ENCODE peak calls at places on chromosomes 13 and 19, in six cellular contexts. C is BE2C; H is ascending aorta; I is stomach; Z is CD8-positive, alpha-beta T cell; K is endodermal cell. A is an unnamed sample.

GRCh38 chr19:17469092-17469370 is 1.3 kb upstream of the SLC27A1 start:
- DNase-seq in C (no peak), H (no peak), I (no peak), Z (no peak), K (no peak), A (no peak)

GRCh38 chr19:35264281-35265125 is 4.3 kb upstream of the USF2 start:
- DNase-seq in C (no peak), H (no peak), I (peak), Z (no peak), K (peak), A (peak)

GRCh38 chr13:36981156-36981743 is 17.9 kb downstream of the ALG5 start:
- DNase-seq in C (no peak), H (no peak), I (no peak), Z (no peak), K (no peak), A (no peak)

GRCh38 chr13:21683034-21683733 is 12.3 kb downstream of the FGF9 start:
- DNase-seq in C (no peak), H (no peak), I (no peak), Z (no peak), K (no peak), A (no peak)

GRCh38 chr19:45158503-45159026 is 2.2 kb downstream of the NKPD1 start:
- DNase-seq in C (no peak), H (no peak), I (no peak), Z (no peak), K (no peak), A (no peak)

GRCh38 chr19:35347171-35347929 is at the start of gene FFAR1:
- DNase-seq in C (no peak), H (no peak), I (peak), Z (no peak), K (peak), A (peak)

GRCh38 chr19:3146677-3147100 is 10.9 kb downstream of the GNA15 start:
- DNase-seq in C (peak), H (no peak), I (no peak), Z (peak), K (peak), A (peak)

GRCh38 chr13:23558675-23559536 is 11.3 kb upstream of the TNFRSF19 start:
- DNase-seq in C (peak), H (no peak), I (peak), Z (no peak), K (no peak), A (peak)

GRCh38 chr19:3990815-3991117 is 5.5 kb upstream of the EEF2 start:
- DNase-seq in C (no peak), H (no peak), I (no peak), Z (no peak), K (no peak), A (no peak)

GRCh38 chr19:51550848-51551672 is 19.6 kb upstream of the SIGLEC6 start:
- DNase-seq in C (no peak), H (no peak), I (no peak), Z (no peak), K (no peak), A (no peak)

GRCh38 chr13:62687727-62688126 is 1272.1 kb upstream of the PCDH20 start:
- DNase-seq in C (no peak), H (no peak), I (no peak), Z (no peak), K (peak), A (no peak)

GRCh38 chr19:3599776-3600183 is 6.9 kb downstream of the TBXA2R start:
- DNase-seq in C (no peak), H (no peak), I (no peak), Z (no peak), K (peak), A (no peak)

GRCh38 chr13:51425410-51426042 is 27.3 kb downstream of the INTS6 start:
- DNase-seq in C (no peak), H (no peak), I (no peak), Z (no peak), K (no peak), A (no peak)

GRCh38 chr19:5360003-5360820 is 19.6 kb upstream of the PTPRS start:
- DNase-seq in C (no peak), H (no peak), I (no peak), Z (no peak), K (no peak), A (no peak)

GRCh38 chr13:21139374-21139773 is 37.0 kb downstream of the SKA3 start:
- DNase-seq in C (no peak), H (no peak), I (no peak), Z (no peak), K (no peak), A (no peak)

GRCh38 chr19:5036733-5037681 is 68.1 kb downstream of the KDM4B start:
- DNase-seq in C (peak), H (no peak), I (no peak), Z (no peak), K (no peak), A (peak)

GRCh38 chr19:33726756-33727155 is 69.9 kb upstream of the KCTD15 start:
- DNase-seq in C (no peak), H (no peak), I (no peak), Z (no peak), K (no peak), A (no peak)

GRCh38 chr13:44651209-44651608 is 75.1 kb upstream of the TSC22D1 start:
- DNase-seq in C (no peak), H (no peak), I (no peak), Z (no peak), K (no peak), A (no peak)

GRCh38 chr19:1214862-1215731 is 9.5 kb downstream of the STK11 start:
- DNase-seq in C (peak), H (peak), I (peak), Z (no peak), K (no peak), A (peak)

GRCh38 chr19:35088514-35088913 is 27.1 kb upstream of the FXYD3 start:
- DNase-seq in C (no peak), H (no peak), I (no peak), Z (no peak), K (no peak), A (no peak)

GRCh38 chr13:61410266-61410665 is 5.4 kb downstream of the PCDH20 start:
- DNase-seq in C (no peak), H (no peak), I (no peak), Z (no peak), K (no peak), A (no peak)

GRCh38 chr19:47020132-47020805 is 632 bp downstream of the NPAS1 start:
- DNase-seq in C (no peak), H (no peak), I (no peak), Z (no peak), K (peak), A (no peak)

GRCh38 chr19:47020992-47021496 is 1.4 kb downstream of the NPAS1 start:
- DNase-seq in C (no peak), H (no peak), I (no peak), Z (no peak), K (peak), A (peak)

GRCh38 chr19:47022140-47022536 is 2.5 kb downstream of the NPAS1 start:
- DNase-seq in C (no peak), H (no peak), I (no peak), Z (no peak), K (peak), A (no peak)

GRCh38 chr19:47022541-47023447 is 3.2 kb downstream of the NPAS1 start:
- DNase-seq in C (no peak), H (no peak), I (no peak), Z (no peak), K (peak), A (no peak)

GRCh38 chr19:47021536-47022139 is 2.0 kb downstream of the NPAS1 start:
- DNase-seq in C (no peak), H (no peak), I (no peak), Z (no peak), K (peak), A (no peak)
- H3K4me3 ChIP-seq in C (no peak), H (peak), I (peak), Z (peak), K (no peak), A (peak)

GRCh38 chr13:113183450-113184129 is 24.9 kb downstream of the PCID2 start:
- DNase-seq in C (no peak), H (no peak), I (no peak), Z (no peak), K (no peak), A (no peak)

GRCh38 chr13:113186061-113186900 is 22.2 kb downstream of the PCID2 start:
- DNase-seq in C (no peak), H (no peak), I (no peak), Z (no peak), K (no peak), A (no peak)

GRCh38 chr13:113184568-113185440 is 23.7 kb downstream of the PCID2 start:
- DNase-seq in C (no peak), H (no peak), I (no peak), Z (peak), K (no peak), A (no peak)

GRCh38 chr13:113187905-113188595 is 20.4 kb downstream of the PCID2 start:
- DNase-seq in C (no peak), H (no peak), I (no peak), Z (no peak), K (no peak), A (no peak)

GRCh38 chr13:113187263-113187669 is 21.2 kb downstream of the PCID2 start:
- DNase-seq in C (peak), H (peak), I (peak), Z (no peak), K (peak), A (peak)
- H3K4me3 ChIP-seq in C (peak), H (no peak), I (no peak), Z (no peak), K (no peak), A (no peak)

GRCh38 chr19:31625575-31625974 is 276.3 kb upstream of the TSHZ3 start:
- DNase-seq in C (no peak), H (no peak), I (no peak), Z (no peak), K (no peak), A (no peak)

GRCh38 chr19:31629936-31630335 is 280.7 kb upstream of the TSHZ3 start:
- DNase-seq in C (no peak), H (no peak), I (no peak), Z (no peak), K (no peak), A (no peak)

GRCh38 chr19:31625056-31625455 is 275.8 kb upstream of the TSHZ3 start:
- DNase-seq in C (no peak), H (no peak), I (no peak), Z (no peak), K (no peak), A (no peak)

GRCh38 chr19:31627824-31628223 is 278.6 kb upstream of the TSHZ3 start:
- DNase-seq in C (no peak), H (no peak), I (no peak), Z (no peak), K (no peak), A (no peak)

DNA sequence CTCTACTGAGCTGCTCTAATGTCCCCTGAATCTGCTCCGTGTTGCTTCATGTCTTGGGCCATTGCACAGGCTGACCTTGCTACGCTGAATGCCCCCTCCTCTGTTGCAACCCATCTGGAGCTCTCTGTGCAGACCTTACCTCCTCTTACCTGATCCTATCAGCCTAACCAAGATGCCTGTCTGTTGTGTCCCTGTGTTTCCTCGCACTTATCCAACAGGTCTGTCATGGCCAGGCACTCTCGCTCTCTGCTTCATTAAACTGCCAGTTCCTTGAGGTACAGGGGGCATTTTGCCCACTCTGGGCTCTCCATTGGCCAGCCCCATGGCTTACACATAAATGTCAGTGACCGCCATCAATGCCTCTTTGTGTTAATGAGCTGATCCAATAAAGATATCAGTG is 277.7 kb upstream of the TSHZ3 start:
- DNase-seq in C (no peak), H (no peak), I (no peak), Z (no peak), K (no peak), A (no peak)
- H3K4me3 ChIP-seq in C (no peak), H (no peak), I (no peak), Z (no peak), K (no peak), A (no peak)

GRCh38 chr13:33787051-33787591 is 30.8 kb upstream of the RFC3 start:
- DNase-seq in C (peak), H (no peak), I (no peak), Z (no peak), K (no peak), A (no peak)
- H3K4me3 ChIP-seq in C (peak), H (peak), I (peak), Z (peak), K (no peak), A (peak)

GRCh38 chr19:54355675-54356074 is 9.1 kb downstream of the LAIR1 start:
- DNase-seq in C (no peak), H (no peak), I (no peak), Z (no peak), K (no peak), A (no peak)

GRCh38 chr19:54352546-54352945 is 12.2 kb downstream of the LAIR1 start:
- DNase-seq in C (no peak), H (no peak), I (no peak), Z (no peak), K (no peak), A (no peak)

GRCh38 chr19:54354761-54355160 is 10.0 kb downstream of the LAIR1 start:
- DNase-seq in C (no peak), H (no peak), I (no peak), Z (no peak), K (no peak), A (no peak)

GRCh38 chr19:54351474-54351873 is 12.5 kb upstream of the LILRA4 start:
- DNase-seq in C (no peak), H (no peak), I (no peak), Z (no peak), K (no peak), A (no peak)

DNA sequence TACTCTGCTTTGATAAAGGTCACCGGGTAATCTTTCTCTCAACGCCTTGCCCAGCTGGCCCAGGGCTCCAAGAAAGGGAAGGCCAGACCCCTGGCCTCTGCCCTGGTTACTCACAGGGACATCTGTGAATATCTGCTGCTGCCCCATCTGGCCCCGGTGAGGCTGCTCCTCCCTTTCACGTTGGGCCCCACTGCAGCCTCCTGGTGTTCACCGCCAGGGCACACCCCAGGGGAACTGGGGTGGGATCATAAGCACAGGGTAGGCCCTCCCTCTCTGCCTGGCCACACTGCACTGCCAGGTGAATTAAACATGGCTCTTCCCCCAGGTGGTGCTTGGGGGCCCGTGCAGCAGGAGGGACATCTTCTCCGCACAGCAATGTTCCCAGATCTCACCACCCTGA is 12.7 kb downstream of the LAIR1 start:
- DNase-seq in C (no peak), H (no peak), I (no peak), Z (no peak), K (no peak), A (no peak)
- H3K4me3 ChIP-seq in C (no peak), H (no peak), I (no peak), Z (no peak), K (no peak), A (no peak)